ENCODE peak calls at places on chromosomes 13 and 19, in eight cellular contexts. One of them, this sample, is unnamed.

GRCh38 chr19:10566658-10567410 is 1.0 kb upstream of the KRI1 start:
- DNase-seq in frontal cortex: no peak
- DNase-seq in COLO829: no peak
- DNase-seq in RWPE1: no peak
- DNase-seq in NT2/D1: no peak
- DNase-seq in NCI-H446 treated with DMSO at 0.1 percent for 48 hours: no peak
- DNase-seq in naive thymus-derived CD4-positive, alpha-beta T cell: peak; percentile 60
- DNase-seq in T-helper 17 cell: no peak
- DNase-seq in this sample: no peak

GRCh38 chr13:111283991-111284390 is 36.5 kb upstream of the TEX29 start:
- DNase-seq in frontal cortex: no peak
- DNase-seq in COLO829: no peak
- DNase-seq in RWPE1: no peak
- DNase-seq in NT2/D1: no peak
- DNase-seq in NCI-H446 treated with DMSO at 0.1 percent for 48 hours: no peak
- DNase-seq in naive thymus-derived CD4-positive, alpha-beta T cell: no peak
- DNase-seq in T-helper 17 cell: no peak
- DNase-seq in this sample: no peak

GRCh38 chr13:49711218-49711863 is 20.1 kb upstream of the EBPL start:
- DNase-seq in frontal cortex: no peak
- DNase-seq in COLO829: no peak
- DNase-seq in RWPE1: peak; percentile 15
- DNase-seq in NT2/D1: no peak
- DNase-seq in NCI-H446 treated with DMSO at 0.1 percent for 48 hours: no peak
- DNase-seq in naive thymus-derived CD4-positive, alpha-beta T cell: no peak
- DNase-seq in T-helper 17 cell: no peak
- DNase-seq in this sample: peak; percentile 44

GRCh38 chr19:46748325-46749109 is 2.3 kb upstream of the STRN4 start:
- DNase-seq in frontal cortex: no peak
- DNase-seq in COLO829: peak; percentile 33
- DNase-seq in RWPE1: no peak
- DNase-seq in NT2/D1: no peak
- DNase-seq in NCI-H446 treated with DMSO at 0.1 percent for 48 hours: no peak
- DNase-seq in naive thymus-derived CD4-positive, alpha-beta T cell: peak; percentile 67
- DNase-seq in T-helper 17 cell: peak; percentile 70
- DNase-seq in this sample: no peak

GRCh38 chr13:34124912-34125311 is 307.0 kb downstream of the RFC3 start:
- DNase-seq in frontal cortex: no peak
- DNase-seq in COLO829: no peak
- DNase-seq in RWPE1: no peak
- DNase-seq in NT2/D1: no peak
- DNase-seq in NCI-H446 treated with DMSO at 0.1 percent for 48 hours: peak; percentile 30
- DNase-seq in naive thymus-derived CD4-positive, alpha-beta T cell: no peak
- DNase-seq in T-helper 17 cell: no peak
- DNase-seq in this sample: no peak

GRCh38 chr13:48828962-48829405 is 146.7 kb upstream of the FNDC3A start:
- DNase-seq in frontal cortex: peak; percentile 10
- DNase-seq in COLO829: no peak
- DNase-seq in RWPE1: peak; percentile 55
- DNase-seq in NT2/D1: peak; percentile 8
- DNase-seq in NCI-H446 treated with DMSO at 0.1 percent for 48 hours: no peak
- DNase-seq in naive thymus-derived CD4-positive, alpha-beta T cell: no peak
- DNase-seq in T-helper 17 cell: no peak
- DNase-seq in this sample: peak; percentile 67

GRCh38 chr19:18906605-18907519 is 10.9 kb upstream of the CERS1 start:
- DNase-seq in frontal cortex: peak; percentile 73
- DNase-seq in COLO829: no peak
- DNase-seq in RWPE1: no peak
- DNase-seq in NT2/D1: no peak
- DNase-seq in NCI-H446 treated with DMSO at 0.1 percent for 48 hours: no peak
- DNase-seq in naive thymus-derived CD4-positive, alpha-beta T cell: no peak
- DNase-seq in T-helper 17 cell: no peak
- DNase-seq in this sample: no peak

GRCh38 chr19:11577451-11578341 is at the start of gene ACP5:
- DNase-seq in frontal cortex: no peak
- DNase-seq in COLO829: peak; percentile 78
- DNase-seq in RWPE1: no peak
- DNase-seq in NT2/D1: no peak
- DNase-seq in NCI-H446 treated with DMSO at 0.1 percent for 48 hours: no peak
- DNase-seq in naive thymus-derived CD4-positive, alpha-beta T cell: peak; percentile 29
- DNase-seq in T-helper 17 cell: no peak
- DNase-seq in this sample: peak; percentile 37

GRCh38 chr13:64992314-64992713 is 2237.8 kb downstream of the PCDH9 start:
- DNase-seq in frontal cortex: no peak
- DNase-seq in COLO829: no peak
- DNase-seq in RWPE1: no peak
- DNase-seq in NT2/D1: no peak
- DNase-seq in NCI-H446 treated with DMSO at 0.1 percent for 48 hours: no peak
- DNase-seq in naive thymus-derived CD4-positive, alpha-beta T cell: no peak
- DNase-seq in T-helper 17 cell: no peak
- DNase-seq in this sample: no peak

GRCh38 chr19:47257411-47258169 is 1.3 kb downstream of the CCDC9 start:
- DNase-seq in frontal cortex: no peak
- DNase-seq in COLO829: no peak
- DNase-seq in RWPE1: no peak
- DNase-seq in NT2/D1: no peak
- DNase-seq in NCI-H446 treated with DMSO at 0.1 percent for 48 hours: no peak
- DNase-seq in naive thymus-derived CD4-positive, alpha-beta T cell: no peak
- DNase-seq in T-helper 17 cell: no peak
- DNase-seq in this sample: no peak

GRCh38 chr13:97810152-97810551 is 143.3 kb upstream of the IPO5 start:
- DNase-seq in frontal cortex: peak; percentile 23
- DNase-seq in COLO829: peak; percentile 43
- DNase-seq in RWPE1: peak; percentile 18
- DNase-seq in NT2/D1: no peak
- DNase-seq in NCI-H446 treated with DMSO at 0.1 percent for 48 hours: no peak
- DNase-seq in naive thymus-derived CD4-positive, alpha-beta T cell: no peak
- DNase-seq in T-helper 17 cell: no peak
- DNase-seq in this sample: no peak

GRCh38 chr13:75771818-75772217 is 135.7 kb downstream of the LMO7 start:
- DNase-seq in frontal cortex: no peak
- DNase-seq in COLO829: peak; percentile 20
- DNase-seq in RWPE1: peak; percentile 74
- DNase-seq in NT2/D1: no peak
- DNase-seq in NCI-H446 treated with DMSO at 0.1 percent for 48 hours: no peak
- DNase-seq in naive thymus-derived CD4-positive, alpha-beta T cell: no peak
- DNase-seq in T-helper 17 cell: no peak
- DNase-seq in this sample: peak; percentile 83

GRCh38 chr13:84121456-84121855 is 239.2 kb upstream of the SLITRK1 start:
- DNase-seq in frontal cortex: no peak
- DNase-seq in COLO829: no peak
- DNase-seq in RWPE1: peak; percentile 32
- DNase-seq in NT2/D1: no peak
- DNase-seq in NCI-H446 treated with DMSO at 0.1 percent for 48 hours: no peak
- DNase-seq in naive thymus-derived CD4-positive, alpha-beta T cell: no peak
- DNase-seq in T-helper 17 cell: no peak
- DNase-seq in this sample: peak; percentile 69

GRCh38 chr13:83780201-83780600 is 102.1 kb downstream of the SLITRK1 start:
- DNase-seq in frontal cortex: no peak
- DNase-seq in COLO829: peak; percentile 26
- DNase-seq in RWPE1: no peak
- DNase-seq in NT2/D1: peak; percentile 11
- DNase-seq in NCI-H446 treated with DMSO at 0.1 percent for 48 hours: no peak
- DNase-seq in naive thymus-derived CD4-positive, alpha-beta T cell: no peak
- DNase-seq in T-helper 17 cell: no peak
- DNase-seq in this sample: peak; percentile 33

GRCh38 chr13:31725841-31726240 is 13.5 kb upstream of the RXFP2 start:
- DNase-seq in frontal cortex: no peak
- DNase-seq in COLO829: no peak
- DNase-seq in RWPE1: no peak
- DNase-seq in NT2/D1: no peak
- DNase-seq in NCI-H446 treated with DMSO at 0.1 percent for 48 hours: no peak
- DNase-seq in naive thymus-derived CD4-positive, alpha-beta T cell: no peak
- DNase-seq in T-helper 17 cell: no peak
- DNase-seq in this sample: no peak

GRCh38 chr19:34171539-34171876 is 796 bp upstream of the LSM14A start:
- DNase-seq in frontal cortex: peak; percentile 49
- DNase-seq in COLO829: no peak
- DNase-seq in RWPE1: peak; percentile 64
- DNase-seq in NT2/D1: no peak
- DNase-seq in NCI-H446 treated with DMSO at 0.1 percent for 48 hours: no peak
- DNase-seq in naive thymus-derived CD4-positive, alpha-beta T cell: no peak
- DNase-seq in T-helper 17 cell: no peak
- DNase-seq in this sample: peak; percentile 38

GRCh38 chr13:113413898-113414282 is 39.4 kb downstream of the ADPRHL1 start:
- DNase-seq in frontal cortex: no peak
- DNase-seq in COLO829: no peak
- DNase-seq in RWPE1: no peak
- DNase-seq in NT2/D1: no peak
- DNase-seq in NCI-H446 treated with DMSO at 0.1 percent for 48 hours: no peak
- DNase-seq in naive thymus-derived CD4-positive, alpha-beta T cell: no peak
- DNase-seq in T-helper 17 cell: no peak
- DNase-seq in this sample: no peak

GRCh38 chr19:48351341-48351752 is 12.4 kb downstream of the TMEM143 start:
- DNase-seq in frontal cortex: peak; percentile 53
- DNase-seq in COLO829: peak; percentile 60
- DNase-seq in RWPE1: peak; percentile 45
- DNase-seq in NT2/D1: peak; percentile 50
- DNase-seq in NCI-H446 treated with DMSO at 0.1 percent for 48 hours: peak; percentile 42
- DNase-seq in naive thymus-derived CD4-positive, alpha-beta T cell: peak; percentile 69
- DNase-seq in T-helper 17 cell: peak; percentile 77
- DNase-seq in this sample: peak; percentile 32

GRCh38 chr13:90868321-90868920 is 479.1 kb upstream of the MIR17HG start:
- DNase-seq in frontal cortex: no peak
- DNase-seq in COLO829: no peak
- DNase-seq in RWPE1: peak; percentile 3
- DNase-seq in NT2/D1: no peak
- DNase-seq in NCI-H446 treated with DMSO at 0.1 percent for 48 hours: no peak
- DNase-seq in naive thymus-derived CD4-positive, alpha-beta T cell: no peak
- DNase-seq in T-helper 17 cell: no peak
- DNase-seq in this sample: peak; percentile 9

GRCh38 chr19:1911995-1912394 is 6.8 kb downstream of the ADAT3 start:
- DNase-seq in frontal cortex: no peak
- DNase-seq in COLO829: no peak
- DNase-seq in RWPE1: no peak
- DNase-seq in NT2/D1: no peak
- DNase-seq in NCI-H446 treated with DMSO at 0.1 percent for 48 hours: no peak
- DNase-seq in naive thymus-derived CD4-positive, alpha-beta T cell: no peak
- DNase-seq in T-helper 17 cell: no peak
- DNase-seq in this sample: no peak

GRCh38 chr19:40358773-40359172 is 10.3 kb downstream of the PLD3 start:
- DNase-seq in frontal cortex: no peak
- DNase-seq in COLO829: no peak
- DNase-seq in RWPE1: no peak
- DNase-seq in NT2/D1: no peak
- DNase-seq in NCI-H446 treated with DMSO at 0.1 percent for 48 hours: no peak
- DNase-seq in naive thymus-derived CD4-positive, alpha-beta T cell: no peak
- DNase-seq in T-helper 17 cell: no peak
- DNase-seq in this sample: no peak